ENCODE peak calls at places on chromosome 22, in ten cellular contexts. One of them, this sample, is unnamed.

GRCh38 chr22:27895600-27895999 is 23.5 kb downstream of the PITPNB start:
- DNase-seq in ACHN: no peak
- DNase-seq in HFF-Myc: no peak
- DNase-seq in testis: no peak
- DNase-seq in stimulated activated CD8-positive, alpha-beta memory T cell treated with anti-CD3 and anti-CD28 coated beads, Interleukin-7, amount 100 ng/mL, for 4 hours: no peak
- DNase-seq in Right ventricle myocardium superior: no peak
- DNase-seq in mucosa of gallbladder: no peak
- DNase-seq in COR-L47: no peak
- DNase-seq in keratinocyte: no peak
- DNase-seq in kidney tubule cell: peak
- DNase-seq in this sample: no peak

GRCh38 chr22:42800731-42801536 is 56.1 kb downstream of the ARFGAP3 start:
- DNase-seq in keratinocyte: no peak
- DNase-seq in mucosa of gallbladder: no peak
- DNase-seq in testis: peak
- DNase-seq in Right ventricle myocardium superior: no peak
- DNase-seq in COR-L47: peak
- DNase-seq in stimulated activated CD8-positive, alpha-beta memory T cell treated with anti-CD3 and anti-CD28 coated beads, Interleukin-7, amount 100 ng/mL, for 4 hours: no peak
- DNase-seq in kidney tubule cell: no peak
- DNase-seq in HFF-Myc: no peak
- DNase-seq in ACHN: no peak
- DNase-seq in this sample: no peak

GRCh38 chr22:49503896-49504521 is 323.7 kb downstream of the BRD1 start:
- DNase-seq in testis: no peak
- DNase-seq in HFF-Myc: no peak
- DNase-seq in stimulated activated CD8-positive, alpha-beta memory T cell treated with anti-CD3 and anti-CD28 coated beads, Interleukin-7, amount 100 ng/mL, for 4 hours: no peak
- DNase-seq in mucosa of gallbladder: no peak
- DNase-seq in kidney tubule cell: peak
- DNase-seq in ACHN: no peak
- DNase-seq in COR-L47: no peak
- DNase-seq in Right ventricle myocardium superior: no peak
- DNase-seq in keratinocyte: no peak
- DNase-seq in this sample: no peak

GRCh38 chr22:47623740-47624103 is 861.3 kb downstream of the TBC1D22A start:
- DNase-seq in mucosa of gallbladder: no peak
- DNase-seq in stimulated activated CD8-positive, alpha-beta memory T cell treated with anti-CD3 and anti-CD28 coated beads, Interleukin-7, amount 100 ng/mL, for 4 hours: no peak
- DNase-seq in keratinocyte: no peak
- DNase-seq in Right ventricle myocardium superior: no peak
- DNase-seq in ACHN: no peak
- DNase-seq in COR-L47: no peak
- DNase-seq in kidney tubule cell: no peak
- DNase-seq in HFF-Myc: no peak
- DNase-seq in testis: no peak
- DNase-seq in this sample: no peak

GRCh38 chr22:50222508-50222907 is 21.7 kb downstream of the SELENOO start:
- DNase-seq in testis: no peak
- DNase-seq in keratinocyte: no peak
- DNase-seq in kidney tubule cell: no peak
- DNase-seq in mucosa of gallbladder: no peak
- DNase-seq in stimulated activated CD8-positive, alpha-beta memory T cell treated with anti-CD3 and anti-CD28 coated beads, Interleukin-7, amount 100 ng/mL, for 4 hours: no peak
- DNase-seq in Right ventricle myocardium superior: no peak
- DNase-seq in COR-L47: no peak
- DNase-seq in ACHN: no peak
- DNase-seq in HFF-Myc: no peak
- DNase-seq in this sample: no peak

GRCh38 chr22:17744430-17744829 is 29.8 kb downstream of the BID start:
- DNase-seq in keratinocyte: no peak
- DNase-seq in HFF-Myc: no peak
- DNase-seq in kidney tubule cell: no peak
- DNase-seq in Right ventricle myocardium superior: no peak
- DNase-seq in mucosa of gallbladder: no peak
- DNase-seq in testis: no peak
- DNase-seq in ACHN: no peak
- DNase-seq in stimulated activated CD8-positive, alpha-beta memory T cell treated with anti-CD3 and anti-CD28 coated beads, Interleukin-7, amount 100 ng/mL, for 4 hours: no peak
- DNase-seq in COR-L47: peak
- DNase-seq in this sample: no peak

GRCh38 chr22:38981659-38982007 is 514 bp upstream of the APOBEC3B start:
- DNase-seq in keratinocyte: no peak
- DNase-seq in Right ventricle myocardium superior: no peak
- DNase-seq in COR-L47: no peak
- DNase-seq in stimulated activated CD8-positive, alpha-beta memory T cell treated with anti-CD3 and anti-CD28 coated beads, Interleukin-7, amount 100 ng/mL, for 4 hours: no peak
- DNase-seq in testis: no peak
- DNase-seq in ACHN: no peak
- DNase-seq in HFF-Myc: no peak
- DNase-seq in mucosa of gallbladder: no peak
- DNase-seq in kidney tubule cell: no peak
- DNase-seq in this sample: no peak

GRCh38 chr22:37058917-37059701 is 7.6 kb downstream of the KCTD17 start:
- DNase-seq in keratinocyte: no peak
- DNase-seq in COR-L47: no peak
- DNase-seq in Right ventricle myocardium superior: no peak
- DNase-seq in ACHN: no peak
- DNase-seq in kidney tubule cell: no peak
- DNase-seq in stimulated activated CD8-positive, alpha-beta memory T cell treated with anti-CD3 and anti-CD28 coated beads, Interleukin-7, amount 100 ng/mL, for 4 hours: no peak
- DNase-seq in HFF-Myc: no peak
- DNase-seq in mucosa of gallbladder: no peak
- DNase-seq in testis: no peak
- DNase-seq in this sample: no peak

GRCh38 chr22:26323013-26323412 is 106.0 kb upstream of the ASPHD2 start:
- DNase-seq in ACHN: no peak
- DNase-seq in kidney tubule cell: no peak
- DNase-seq in stimulated activated CD8-positive, alpha-beta memory T cell treated with anti-CD3 and anti-CD28 coated beads, Interleukin-7, amount 100 ng/mL, for 4 hours: no peak
- DNase-seq in mucosa of gallbladder: no peak
- DNase-seq in keratinocyte: peak
- DNase-seq in Right ventricle myocardium superior: no peak
- DNase-seq in COR-L47: no peak
- DNase-seq in testis: no peak
- DNase-seq in HFF-Myc: no peak
- DNase-seq in this sample: no peak

This sample was measured in CD8-positive, alpha-beta T cell.